ENCODE peak calls at places on chromosomes 6 and 20, in ten cellular contexts. Y, I, T, A, D, O, R, Z, S and K are unnamed samples.

GRCh38 chr6:133553652-133554051 is 312.5 kb downstream of the EYA4 start:
- DNase-seq in Y (peak; percentile 46), I (peak; percentile 66), T (peak; percentile 15), A (peak; percentile 73), D (peak; percentile 64), O (peak; percentile 44), R (peak; percentile 56), Z (no peak), S (peak; percentile 63), K (peak; percentile 56)

GRCh38 chr20:4217349-4217761 is 202.0 kb upstream of the RNF24 start:
- DNase-seq in Y (peak; percentile 55), I (peak; percentile 56), T (peak; percentile 31), A (no peak), D (no peak), O (no peak), R (no peak), Z (no peak), S (no peak), K (peak; percentile 19)

GRCh38 chr20:46458891-46459750 is 52.7 kb upstream of the ELMO2 start:
- DNase-seq in Y (no peak), I (no peak), T (peak; percentile 18), A (no peak), D (peak; percentile 31), O (no peak), R (no peak), Z (no peak), S (no peak), K (no peak)

GRCh38 chr6:166866839-166867637 is 89.3 kb downstream of the RNASET2 start:
- DNase-seq in Y (no peak), I (no peak), T (no peak), A (no peak), D (no peak), O (no peak), R (no peak), Z (no peak), S (no peak), K (no peak)

GRCh38 chr20:8656335-8656734 is 412.6 kb upstream of the PLCB4 start:
- DNase-seq in Y (peak; percentile 14), I (no peak), T (no peak), A (peak; percentile 17), D (peak; percentile 15), O (peak; percentile 95), R (no peak), Z (no peak), S (no peak), K (peak; percentile 20)

GRCh38 chr6:109197061-109197460 is 101.8 kb downstream of the CEP57L1 start:
- DNase-seq in Y (no peak), I (no peak), T (no peak), A (no peak), D (no peak), O (no peak), R (no peak), Z (no peak), S (peak; percentile 51), K (no peak)

GRCh38 chr6:23498013-23498412 is 628.0 kb upstream of the NRSN1 start:
- DNase-seq in Y (no peak), I (no peak), T (no peak), A (no peak), D (no peak), O (no peak), R (no peak), Z (no peak), S (no peak), K (peak; percentile 15)

GRCh38 chr6:95687839-95688238 is 110.5 kb downstream of the MANEA start:
- DNase-seq in Y (no peak), I (no peak), T (no peak), A (no peak), D (no peak), O (no peak), R (no peak), Z (no peak), S (no peak), K (no peak)

GRCh38 chr6:126180585-126180984 is 159.3 kb upstream of the CENPW start:
- DNase-seq in Y (peak; percentile 52), I (peak; percentile 91), T (peak; percentile 99), A (peak; percentile 89), D (no peak), O (peak; percentile 54), R (peak; percentile 89), Z (peak; percentile 55), S (no peak), K (peak; percentile 97)

GRCh38 chr6:14682821-14683220 is 563.0 kb upstream of the JARID2 start:
- DNase-seq in Y (no peak), I (peak; percentile 58), T (peak; percentile 68), A (peak; percentile 66), D (peak; percentile 21), O (no peak), R (no peak), Z (no peak), S (no peak), K (peak; percentile 74)

GRCh38 chr20:38196592-38196991 is 31.5 kb upstream of the TGM2 start:
- DNase-seq in Y (no peak), I (no peak), T (no peak), A (peak; percentile 83), D (no peak), O (no peak), R (no peak), Z (no peak), S (no peak), K (no peak)

GRCh38 chr6:163533443-163533842 is 118.9 kb downstream of the QKI start:
- DNase-seq in Y (peak; percentile 73), I (peak; percentile 54), T (peak; percentile 72), A (peak; percentile 93), D (no peak), O (peak; percentile 54), R (no peak), Z (no peak), S (no peak), K (peak; percentile 97)

GRCh38 chr6:36577298-36577697 is 16.9 kb upstream of the SRSF3 start:
- DNase-seq in Y (peak; percentile 75), I (peak; percentile 90), T (peak; percentile 87), A (peak; percentile 93), D (no peak), O (no peak), R (peak; percentile 33), Z (no peak), S (no peak), K (peak; percentile 97)

GRCh38 chr20:24696396-24696795 is 227.0 kb downstream of the SYNDIG1 start:
- DNase-seq in Y (no peak), I (no peak), T (no peak), A (no peak), D (no peak), O (no peak), R (no peak), Z (no peak), S (no peak), K (no peak)

GRCh38 chr6:130385059-130385695 is 19.4 kb downstream of the TMEM200A start:
- DNase-seq in Y (no peak), I (no peak), T (no peak), A (peak; percentile 79), D (no peak), O (no peak), R (no peak), Z (no peak), S (no peak), K (no peak)

GRCh38 chr20:50885068-50885467 is 46.2 kb downstream of the ADNP start:
- DNase-seq in Y (no peak), I (no peak), T (no peak), A (no peak), D (no peak), O (no peak), R (no peak), Z (no peak), S (no peak), K (no peak)

DNA sequence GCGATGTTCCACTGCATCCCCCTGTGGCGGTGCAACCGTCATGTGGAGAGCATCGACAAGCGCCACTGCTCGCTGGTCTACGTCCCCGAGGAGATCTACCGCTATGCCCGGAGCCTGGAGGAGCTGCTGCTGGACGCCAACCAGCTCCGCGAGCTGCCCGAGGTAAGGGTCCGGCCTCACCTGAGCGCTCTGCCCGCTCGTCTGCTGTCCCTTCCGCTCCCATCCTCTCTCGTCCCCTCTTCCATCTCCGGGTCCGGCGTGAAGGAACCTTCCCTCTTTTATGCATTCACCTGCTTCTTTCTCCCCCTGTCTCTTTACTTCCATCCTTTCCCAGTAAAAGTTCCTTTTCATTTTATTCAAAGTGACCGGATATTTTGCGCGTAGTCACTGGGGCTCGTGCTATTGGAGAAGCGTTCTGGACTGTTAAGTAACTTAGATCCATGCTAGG is 473 bp downstream of the LRRC1 start:
- DNase-seq in Y (no peak), I (peak; percentile 38), T (peak; percentile 53), A (no peak), D (no peak), O (no peak), R (no peak), Z (no peak), S (peak; percentile 25), K (no peak)
- TF ChIP-seq EZH2 in Y (no peak), I (no peak), T (no peak), A (no peak), D (no peak), O (no peak), R (no peak), Z (no peak), S (no peak), K (no peak)

DNA sequence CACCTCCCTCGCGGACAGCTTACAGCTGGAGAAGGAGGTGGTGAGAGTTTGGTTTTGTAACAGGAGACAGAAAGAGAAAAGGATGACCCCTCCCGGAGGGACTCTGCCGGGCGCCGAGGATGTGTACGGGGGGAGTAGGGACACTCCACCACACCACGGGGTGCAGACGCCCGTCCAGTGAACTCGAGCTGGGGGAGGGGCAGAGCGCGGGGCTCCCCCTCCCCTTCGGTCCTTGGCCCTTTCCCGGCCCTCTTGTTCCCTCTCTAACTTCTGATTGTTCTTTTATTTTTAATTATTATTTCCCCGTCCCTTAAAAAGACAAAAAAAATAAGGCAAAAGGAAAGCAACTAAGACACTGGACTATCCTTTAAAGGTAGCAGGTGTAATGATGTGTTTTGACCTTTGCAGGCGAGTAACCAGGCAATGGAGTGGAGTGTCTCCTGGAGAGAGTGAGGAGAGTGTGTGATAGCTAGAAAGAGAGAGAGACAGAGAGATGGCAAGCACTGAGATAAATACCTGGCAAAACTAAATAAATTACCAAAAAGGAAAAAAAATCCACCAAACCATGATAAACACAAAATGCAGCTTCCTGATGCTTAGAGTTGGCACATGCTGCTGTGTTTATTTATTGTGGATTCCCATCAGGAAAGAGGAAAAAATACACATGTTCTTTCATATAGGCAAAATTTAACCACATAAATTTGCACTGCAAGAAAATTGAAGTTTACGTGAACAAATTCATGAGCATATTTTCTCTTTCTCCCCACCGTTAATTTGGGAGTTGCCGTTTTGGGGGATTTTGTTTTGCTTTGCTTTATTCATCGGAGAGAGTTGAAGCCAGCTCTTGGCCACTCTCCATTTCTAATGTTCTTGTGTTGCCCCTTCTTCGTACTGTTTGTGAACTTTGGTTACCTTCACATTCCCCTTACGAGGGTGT is 1.9 kb downstream of the POU3F2 start:
- DNase-seq in Y (no peak), I (no peak), T (no peak), A (no peak), D (peak; percentile 37), O (no peak), R (no peak), Z (no peak), S (no peak), K (no peak)
- TF ChIP-seq EZH2 in Y (no peak), I (no peak), T (peak; percentile 70), A (peak; percentile 31), D (no peak), O (peak; percentile 92), R (no peak), Z (no peak), S (no peak), K (no peak)

GRCh38 chr20:63072231-63072791 is 65.5 kb upstream of the BHLHE23 start:
- DNase-seq in Y (no peak), I (no peak), T (no peak), A (no peak), D (no peak), O (no peak), R (no peak), Z (no peak), S (no peak), K (no peak)
- TF ChIP-seq EZH2 in Y (no peak), I (no peak), T (no peak), A (no peak), D (no peak), O (peak; percentile 55), R (no peak), Z (peak; percentile 38), S (no peak), K (no peak)

GRCh38 chr20:40339661-40340449 is 349.2 kb downstream of the MAFB start:
- DNase-seq in Y (no peak), I (no peak), T (no peak), A (peak; percentile 25), D (no peak), O (no peak), R (no peak), Z (no peak), S (no peak), K (no peak)
- TF ChIP-seq EZH2 in Y (no peak), I (no peak), T (no peak), A (no peak), D (no peak), O (no peak), R (no peak), Z (no peak), S (no peak), K (no peak)